ENCODE peak calls at places on chromosome 6, in eight cellular contexts. Y is DND-41; A is endothelial cell; C is CD4-positive, alpha-beta T cell; X is adrenal gland; H is astrocyte of the cerebellum; M is fibroblast of the aortic adventitia; I is GM10248. V is an unnamed sample.
A peak's percentile ranks its signal among the peaks of the same experiment; 100 is the strongest.

GRCh38 chr6:113092795-113093194 is 745.7 kb downstream of the RFPL4B start:
- DNase-seq in A (no peak), C (no peak), I (no peak), H (no peak), M (no peak), Y (no peak), X (no peak), V (no peak)

GRCh38 chr6:121856296-121856695 is 420.9 kb downstream of the GJA1 start:
- DNase-seq in C (no peak), I (no peak), M (peak; percentile 72), A (no peak), X (no peak), H (no peak), Y (no peak), V (no peak)

GRCh38 chr6:82144852-82145332 is 102.7 kb downstream of the IBTK start:
- DNase-seq in M (peak; percentile 79), X (peak; percentile 83), Y (no peak), I (no peak), C (no peak), A (no peak), H (peak; percentile 59), V (no peak)

GRCh38 chr6:102488729-102489128 is 1095.2 kb downstream of the GRIK2 start:
- DNase-seq in A (no peak), H (peak; percentile 80), M (peak; percentile 0), I (no peak), Y (no peak), X (no peak), C (no peak), V (no peak)

GRCh38 chr6:129069006-129069405 is 186.1 kb downstream of the LAMA2 start:
- DNase-seq in X (no peak), I (no peak), A (no peak), Y (no peak), C (no peak), M (peak; percentile 13), H (no peak), V (no peak)

GRCh38 chr6:18585032-18585573 is 198.0 kb downstream of the RNF144B start:
- DNase-seq in C (no peak), A (no peak), Y (no peak), M (peak; percentile 61), X (peak; percentile 25), I (no peak), H (peak; percentile 13), V (no peak)

GRCh38 chr6:125224236-125224861 is 70.8 kb downstream of the TPD52L1 start:
- DNase-seq in X (peak; percentile 33), M (peak; percentile 46), I (no peak), Y (no peak), C (no peak), H (no peak), A (no peak), V (no peak)

GRCh38 chr6:42279966-42280629 is 62.4 kb upstream of the MRPS10 start:
- DNase-seq in C (no peak), M (peak; percentile 55), H (no peak), A (no peak), X (no peak), I (no peak), Y (no peak), V (no peak)

GRCh38 chr6:6366778-6367177 is 46.3 kb upstream of the F13A1 start:
- DNase-seq in Y (no peak), I (no peak), M (no peak), H (no peak), C (no peak), X (no peak), A (no peak), V (no peak)

GRCh38 chr6:106165885-106166485 is 79.8 kb downstream of the PRDM1 start:
- DNase-seq in I (no peak), M (no peak), A (no peak), X (no peak), H (peak; percentile 73), C (no peak), Y (no peak), V (no peak)

GRCh38 chr6:74939309-74939708 is 266.5 kb downstream of the COL12A1 start:
- DNase-seq in A (no peak), H (no peak), M (no peak), X (no peak), C (no peak), I (no peak), Y (no peak), V (no peak)
- TF ChIP-seq CTCF in A (no peak), H (no peak), M (no peak), X (no peak), C (no peak), I (no peak), Y (no peak), V (no peak)

GRCh38 chr6:33813246-33813904 is 9.6 kb upstream of the MLN start:
- DNase-seq in C (no peak), A (no peak), Y (no peak), M (no peak), I (no peak), X (no peak), H (no peak), V (no peak)

GRCh38 chr6:33813960-33814662 is 10.3 kb upstream of the MLN start:
- DNase-seq in M (no peak), A (no peak), I (no peak), H (no peak), Y (no peak), X (no peak), C (no peak), V (no peak)

GRCh38 chr6:33814663-33814985 is 10.8 kb upstream of the MLN start:
- DNase-seq in X (no peak), A (no peak), C (no peak), M (no peak), Y (no peak), H (no peak), I (no peak), V (no peak)

GRCh38 chr6:33809619-33810018 is 5.8 kb upstream of the MLN start:
- DNase-seq in I (no peak), C (no peak), Y (peak; percentile 18), H (no peak), M (no peak), X (no peak), A (no peak), V (no peak)

DNA sequence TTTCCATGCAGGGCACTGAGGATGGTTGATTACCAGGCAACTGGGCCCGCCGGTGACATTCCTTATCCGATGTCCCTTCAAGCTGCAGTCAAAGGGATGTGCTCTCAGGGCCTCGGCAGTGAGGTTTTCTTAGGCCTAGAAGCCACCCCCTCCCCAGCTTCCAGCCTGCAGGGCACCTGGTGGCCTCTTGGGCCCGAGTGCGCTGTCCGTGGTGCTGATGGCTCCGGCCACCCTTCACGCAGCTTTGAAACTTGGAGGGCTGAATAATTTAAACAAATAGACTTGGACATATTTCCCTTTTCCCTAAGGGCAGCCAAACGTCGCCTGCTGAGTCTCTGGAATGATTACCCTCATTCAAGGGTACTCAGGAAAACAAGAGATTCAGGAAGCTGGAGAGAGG is 8.9 kb upstream of the MLN start:
- DNase-seq in A (peak; percentile 86), C (peak; percentile 31), M (peak; percentile 57), X (peak; percentile 55), Y (peak; percentile 59), I (peak; percentile 65), H (peak; percentile 53), V (peak; percentile 69)
- TF ChIP-seq CTCF in A (peak; percentile 11), C (no peak), M (peak; percentile 77), X (peak; percentile 38), Y (peak; percentile 49), I (no peak), H (peak; percentile 60), V (no peak)

DNA sequence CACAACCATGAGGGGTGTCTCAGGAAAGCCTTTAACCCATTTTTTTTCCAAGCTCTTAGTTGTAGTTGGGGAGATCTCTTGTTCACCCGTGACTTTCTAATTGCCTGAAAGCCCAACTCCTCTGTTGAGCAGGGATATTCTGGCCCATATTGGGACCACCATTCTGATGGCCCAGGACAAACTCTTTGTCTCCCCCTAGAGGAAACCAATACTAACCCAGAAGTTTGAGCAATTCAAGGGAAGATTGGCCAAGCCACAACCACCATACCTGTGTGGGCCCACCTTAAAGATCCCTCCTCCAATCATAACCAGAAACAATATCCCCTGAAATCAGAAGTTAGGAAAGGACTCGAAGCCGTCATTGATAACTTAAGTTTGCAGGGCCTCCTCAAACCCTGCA is 132.6 kb downstream of the THBS2 start:
- DNase-seq in H (no peak), C (no peak), M (no peak), X (no peak), Y (no peak), A (no peak), I (no peak), V (no peak)
- TF ChIP-seq CTCF in H (peak; percentile 10), C (no peak), M (no peak), X (no peak), Y (peak; percentile 12), A (peak; percentile 17), I (no peak), V (no peak)

DNA sequence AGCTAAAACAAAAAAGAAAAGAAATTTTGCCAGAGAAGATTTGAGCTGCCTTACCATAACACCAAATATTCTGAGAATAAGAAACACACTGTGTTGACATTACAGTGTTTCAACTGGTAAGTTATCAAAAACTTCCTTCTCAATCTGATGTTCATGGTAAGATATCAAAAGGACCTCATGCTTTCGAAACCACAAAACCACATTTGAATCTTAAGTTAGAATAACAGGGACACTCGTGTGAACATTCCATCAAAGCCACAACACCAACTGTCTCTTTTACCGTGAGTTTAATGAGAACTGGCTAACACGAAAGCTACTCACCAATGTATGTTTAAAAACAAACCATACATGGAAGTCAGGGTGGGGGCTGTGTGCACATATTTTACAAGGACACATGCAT is 73.0 kb upstream of the OPRM1 start:
- DNase-seq in A (no peak), M (no peak), H (peak; percentile 74), I (no peak), X (no peak), C (no peak), Y (peak; percentile 26), V (no peak)
- TF ChIP-seq CTCF in A (no peak), M (no peak), H (no peak), I (no peak), X (no peak), C (no peak), Y (no peak), V (no peak)

DNA sequence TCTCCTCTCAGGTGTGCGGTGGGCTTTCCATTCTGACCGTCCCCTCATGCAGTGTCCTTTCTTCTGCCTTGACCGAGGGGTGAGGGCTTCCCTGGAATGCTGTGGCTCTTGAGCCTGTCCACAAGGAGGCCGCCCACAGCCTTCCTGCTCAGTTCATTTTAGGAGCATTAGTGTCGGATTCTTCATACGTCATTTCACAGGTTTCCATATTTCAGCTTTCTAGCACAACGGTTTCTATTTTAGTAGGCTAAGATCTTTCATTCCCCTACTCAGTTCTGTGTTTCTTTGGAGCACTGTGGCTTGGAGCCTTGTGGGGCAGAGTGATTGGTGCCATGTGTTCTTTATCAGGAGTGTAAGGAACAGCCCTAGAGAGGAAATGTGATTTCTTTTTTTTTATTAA is 5.5 kb downstream of the PPP1R3G start:
- DNase-seq in H (no peak), M (no peak), A (no peak), Y (no peak), C (no peak), I (no peak), X (no peak), V (no peak)
- TF ChIP-seq CTCF in H (no peak), M (no peak), A (no peak), Y (no peak), C (no peak), I (no peak), X (no peak), V (no peak)

V was measured in GM13977.